ENCODE peak calls at places on chromosomes 16 and 17, in seven cellular contexts. P is activated naive CD8-positive, alpha-beta T cell treated with anti-CD3 and anti-CD28 coated beads for 36 hours; S is stimulated activated naive B cell treated with anti-CD40 and anti-IgM and Interleukin-4, amounts not matched to agents 10 μg/mL and 1 μg/mL and 100 μg/mL, for 72 hours; G is nephron progenitor cell; K is EH; J is aorta; O is psoas muscle. F is an unnamed sample.

GRCh38 chr17:50919321-50920040 is 53.3 kb upstream of the TOB1 start:
- DNase-seq in G (peak), K (peak), P (peak), J (peak), S (peak), O (peak), F (peak)

GRCh38 chr17:29179232-29180036 is 764 bp downstream of the MYO18A start:
- DNase-seq in O (no peak), J (no peak), K (peak), S (no peak), P (no peak), G (peak), F (no peak)

GRCh38 chr16:77618011-77618410 is 104.3 kb upstream of the NUDT7 start:
- DNase-seq in K (no peak), J (no peak), G (no peak), O (no peak), S (no peak), P (no peak), F (no peak)

GRCh38 chr16:13021996-13022395 is 120.6 kb downstream of the SHISA9 start:
- DNase-seq in O (no peak), G (no peak), P (no peak), S (no peak), J (no peak), K (no peak), F (no peak)

GRCh38 chr17:40516581-40517285 is 15.3 kb upstream of the TNS4 start:
- DNase-seq in K (peak), S (no peak), O (no peak), J (no peak), G (no peak), P (peak), F (peak)

GRCh38 chr17:5793899-5794298 is 209.6 kb upstream of the NLRP1 start:
- DNase-seq in K (no peak), O (no peak), G (no peak), P (no peak), J (no peak), S (no peak), F (no peak)

GRCh38 chr16:75461575-75461974 is 2.9 kb downstream of the TMEM170A start:
- DNase-seq in O (no peak), S (no peak), J (no peak), G (no peak), P (no peak), K (no peak), F (no peak)

GRCh38 chr17:43967251-43967875 is 13.6 kb upstream of the PYY start:
- DNase-seq in P (no peak), K (peak), J (no peak), O (no peak), S (no peak), G (no peak), F (no peak)

GRCh38 chr16:11990672-11991390 is 14.3 kb downstream of the SNX29 start:
- DNase-seq in O (no peak), P (no peak), S (no peak), G (no peak), J (no peak), K (no peak), F (no peak)

GRCh38 chr16:79598341-79599181 is 2.0 kb downstream of the MAF start:
- DNase-seq in K (no peak), J (peak), S (peak), G (peak), P (no peak), O (peak), F (no peak)

GRCh38 chr17:73358668-73359067 is 46.9 kb upstream of the CDC42EP4 start:
- DNase-seq in G (no peak), K (no peak), S (no peak), O (no peak), J (no peak), P (no peak), F (no peak)

GRCh38 chr17:43171761-43172487 is 910 bp downstream of the NBR1 start:
- DNase-seq in J (peak), G (no peak), S (peak), K (peak), P (peak), O (no peak), F (peak)

GRCh38 chr17:46759141-46759540 is 59.4 kb downstream of the WNT3 start:
- DNase-seq in P (no peak), G (no peak), K (no peak), S (no peak), O (no peak), J (no peak), F (no peak)

GRCh38 chr17:8162232-8162996 is at the start of gene VAMP2:
- DNase-seq in S (peak), G (peak), P (peak), J (peak), K (peak), O (peak), F (peak)

GRCh38 chr17:74737299-74738050 is 419 bp downstream of the RAB37 start:
- DNase-seq in S (no peak), P (no peak), K (no peak), G (peak), O (peak), J (peak), F (peak)

GRCh38 chr17:16371742-16372141 is 9.1 kb upstream of the UBB start:
- DNase-seq in J (no peak), O (no peak), G (no peak), K (peak), P (no peak), S (no peak), F (peak)

GRCh38 chr17:65277576-65277975 is 140.4 kb downstream of the RGS9 start:
- DNase-seq in S (no peak), J (no peak), P (no peak), O (no peak), K (peak), G (no peak), F (peak)

GRCh38 chr17:78785011-78785662 is 3.1 kb upstream of the CYTH1 start:
- DNase-seq in G (no peak), P (no peak), K (no peak), O (no peak), J (no peak), S (no peak), F (no peak)

GRCh38 chr16:67198238-67198734 is 645 bp upstream of the ELMO3 start:
- DNase-seq in J (no peak), S (no peak), P (no peak), K (peak), O (peak), G (no peak), F (peak)

GRCh38 chr17:58631523-58632323 is 60.1 kb downstream of the TEX14 start:
- DNase-seq in O (peak), J (peak), S (peak), P (peak), G (peak), K (peak), F (peak)

GRCh38 chr17:68821860-68822693 is 133.1 kb downstream of the ABCA8 start:
- DNase-seq in S (no peak), O (no peak), J (no peak), G (peak), P (no peak), K (peak), F (peak)

GRCh38 chr16:57284206-57284951 is at the start of gene PLLP:
- DNase-seq in J (no peak), S (peak), O (peak), K (peak), G (peak), P (peak), F (peak)

GRCh38 chr16:50591800-50592771 is 43.9 kb downstream of the NKD1 start:
- DNase-seq in G (no peak), P (no peak), O (peak), S (no peak), J (peak), K (no peak), F (peak)

F was measured in AG08395.